ENCODE peak calls at places on chromosomes 1 and 21, in ten cellular contexts. One of them, this sample, is unnamed.

GRCh38 chr1:28443550-28443949 is 62.3 kb upstream of the RCC1 start:
- DNase-seq in body of pancreas: no peak
- DNase-seq in prostate gland: no peak
- DNase-seq in lower lobe of right lung: no peak
- DNase-seq in psoas muscle: no peak
- DNase-seq in stomach: no peak
- DNase-seq in aorta: no peak
- DNase-seq in colonic mucosa: no peak
- DNase-seq in AG04450: no peak
- DNase-seq in heart right ventricle: no peak
- DNase-seq in this sample: no peak

GRCh38 chr1:64691631-64692030 is 53.2 kb upstream of the RAVER2 start:
- DNase-seq in body of pancreas: no peak
- DNase-seq in prostate gland: no peak
- DNase-seq in lower lobe of right lung: no peak
- DNase-seq in psoas muscle: no peak
- DNase-seq in stomach: no peak
- DNase-seq in aorta: no peak
- DNase-seq in colonic mucosa: no peak
- DNase-seq in AG04450: no peak
- DNase-seq in heart right ventricle: no peak
- DNase-seq in this sample: no peak

GRCh38 chr1:153945795-153946621 is 510 bp downstream of the DENND4B start:
- DNase-seq in body of pancreas: peak; percentile 72
- DNase-seq in prostate gland: peak; percentile 61
- DNase-seq in lower lobe of right lung: peak; percentile 95
- DNase-seq in psoas muscle: peak; percentile 90
- DNase-seq in stomach: peak; percentile 86
- DNase-seq in aorta: peak; percentile 96
- DNase-seq in colonic mucosa: peak; percentile 85
- DNase-seq in AG04450: no peak
- DNase-seq in heart right ventricle: peak; percentile 91
- DNase-seq in this sample: peak; percentile 84

GRCh38 chr1:35855016-35855700 is 27.9 kb upstream of the AGO1 start:
- DNase-seq in body of pancreas: no peak
- DNase-seq in prostate gland: peak; percentile 74
- DNase-seq in lower lobe of right lung: no peak
- DNase-seq in psoas muscle: no peak
- DNase-seq in stomach: no peak
- DNase-seq in aorta: no peak
- DNase-seq in colonic mucosa: peak; percentile 27
- DNase-seq in AG04450: no peak
- DNase-seq in heart right ventricle: no peak
- DNase-seq in this sample: no peak

GRCh38 chr21:31397515-31397926 is 53.5 kb upstream of the TIAM1 start:
- DNase-seq in body of pancreas: no peak
- DNase-seq in prostate gland: no peak
- DNase-seq in lower lobe of right lung: no peak
- DNase-seq in psoas muscle: no peak
- DNase-seq in stomach: no peak
- DNase-seq in aorta: no peak
- DNase-seq in colonic mucosa: peak; percentile 21
- DNase-seq in AG04450: no peak
- DNase-seq in heart right ventricle: no peak
- DNase-seq in this sample: peak; percentile 2

GRCh38 chr1:16073490-16074104 is at the start of gene FAM131C:
- DNase-seq in body of pancreas: peak; percentile 45
- DNase-seq in prostate gland: no peak
- DNase-seq in lower lobe of right lung: no peak
- DNase-seq in psoas muscle: no peak
- DNase-seq in stomach: peak; percentile 52
- DNase-seq in aorta: no peak
- DNase-seq in colonic mucosa: peak; percentile 28
- DNase-seq in AG04450: no peak
- DNase-seq in heart right ventricle: no peak
- DNase-seq in this sample: peak; percentile 29

GRCh38 chr1:31957701-31958674 is 19.8 kb upstream of the PTP4A2 start:
- DNase-seq in body of pancreas: no peak
- DNase-seq in prostate gland: no peak
- DNase-seq in lower lobe of right lung: no peak
- DNase-seq in psoas muscle: no peak
- DNase-seq in stomach: no peak
- DNase-seq in aorta: no peak
- DNase-seq in colonic mucosa: no peak
- DNase-seq in AG04450: no peak
- DNase-seq in heart right ventricle: no peak
- DNase-seq in this sample: no peak

GRCh38 chr1:74629283-74629682 is 44.3 kb downstream of the ERICH3 start:
- DNase-seq in body of pancreas: no peak
- DNase-seq in prostate gland: no peak
- DNase-seq in lower lobe of right lung: no peak
- DNase-seq in psoas muscle: no peak
- DNase-seq in stomach: no peak
- DNase-seq in aorta: no peak
- DNase-seq in colonic mucosa: no peak
- DNase-seq in AG04450: no peak
- DNase-seq in heart right ventricle: no peak
- DNase-seq in this sample: no peak

GRCh38 chr1:165877940-165878556 is 50.6 kb downstream of the UCK2 start:
- DNase-seq in body of pancreas: no peak
- DNase-seq in prostate gland: no peak
- DNase-seq in lower lobe of right lung: no peak
- DNase-seq in psoas muscle: no peak
- DNase-seq in stomach: no peak
- DNase-seq in aorta: no peak
- DNase-seq in colonic mucosa: no peak
- DNase-seq in AG04450: no peak
- DNase-seq in heart right ventricle: no peak
- DNase-seq in this sample: no peak

GRCh38 chr1:3736708-3737107 is 15.5 kb upstream of the CCDC27 start:
- DNase-seq in body of pancreas: no peak
- DNase-seq in prostate gland: no peak
- DNase-seq in lower lobe of right lung: no peak
- DNase-seq in psoas muscle: no peak
- DNase-seq in stomach: no peak
- DNase-seq in aorta: no peak
- DNase-seq in colonic mucosa: no peak
- DNase-seq in AG04450: no peak
- DNase-seq in heart right ventricle: no peak
- DNase-seq in this sample: no peak

GRCh38 chr1:87578464-87578863 is 249.8 kb downstream of the LMO4 start:
- DNase-seq in body of pancreas: no peak
- DNase-seq in prostate gland: no peak
- DNase-seq in lower lobe of right lung: no peak
- DNase-seq in psoas muscle: no peak
- DNase-seq in stomach: no peak
- DNase-seq in aorta: no peak
- DNase-seq in colonic mucosa: no peak
- DNase-seq in AG04450: no peak
- DNase-seq in heart right ventricle: no peak
- DNase-seq in this sample: no peak

GRCh38 chr1:222792744-222793143 is 22.1 kb upstream of the DISP1 start:
- DNase-seq in body of pancreas: no peak
- DNase-seq in prostate gland: no peak
- DNase-seq in lower lobe of right lung: no peak
- DNase-seq in psoas muscle: no peak
- DNase-seq in stomach: no peak
- DNase-seq in aorta: no peak
- DNase-seq in colonic mucosa: no peak
- DNase-seq in AG04450: no peak
- DNase-seq in heart right ventricle: no peak
- DNase-seq in this sample: no peak

GRCh38 chr1:203534526-203534925 is 40.6 kb downstream of the OPTC start:
- DNase-seq in body of pancreas: peak; percentile 45
- DNase-seq in prostate gland: peak; percentile 14
- DNase-seq in lower lobe of right lung: no peak
- DNase-seq in psoas muscle: peak; percentile 79
- DNase-seq in stomach: no peak
- DNase-seq in aorta: peak; percentile 87
- DNase-seq in colonic mucosa: no peak
- DNase-seq in AG04450: peak; percentile 63
- DNase-seq in heart right ventricle: no peak
- DNase-seq in this sample: no peak

GRCh38 chr1:70042090-70042716 is 163.2 kb downstream of the LRRC40 start:
- DNase-seq in body of pancreas: no peak
- DNase-seq in prostate gland: no peak
- DNase-seq in lower lobe of right lung: no peak
- DNase-seq in psoas muscle: no peak
- DNase-seq in stomach: no peak
- DNase-seq in aorta: no peak
- DNase-seq in colonic mucosa: no peak
- DNase-seq in AG04450: no peak
- DNase-seq in heart right ventricle: no peak
- DNase-seq in this sample: no peak

DNA sequence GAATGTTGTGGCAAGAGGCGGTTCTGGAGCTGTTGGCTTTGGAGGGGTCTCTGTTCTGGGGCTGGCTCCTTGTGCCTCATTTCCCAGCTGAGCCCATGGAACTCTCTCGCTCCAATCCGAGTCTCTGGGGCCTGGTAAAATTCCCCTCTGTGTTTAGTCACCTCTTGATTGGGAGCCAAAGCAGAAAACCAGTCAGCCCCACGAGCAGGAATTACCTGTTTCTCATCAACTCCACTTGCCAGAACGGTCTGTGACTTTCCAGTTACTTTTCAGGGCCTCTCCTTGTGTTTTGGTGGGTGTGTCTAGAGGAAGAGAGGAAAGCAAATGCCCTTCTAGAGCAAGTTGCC is 10.8 kb upstream of the S100A11 start:
- DNase-seq in body of pancreas: peak; percentile 79
- DNase-seq in prostate gland: peak; percentile 93
- DNase-seq in lower lobe of right lung: no peak
- DNase-seq in psoas muscle: peak; percentile 24
- DNase-seq in stomach: peak; percentile 77
- DNase-seq in aorta: peak; percentile 62
- DNase-seq in colonic mucosa: no peak
- DNase-seq in AG04450: no peak
- DNase-seq in heart right ventricle: no peak
- DNase-seq in this sample: no peak
- H3K4me3 ChIP-seq in body of pancreas: no peak overlapping the region
- H3K4me3 ChIP-seq in prostate gland: no peak overlapping the region
- H3K4me3 ChIP-seq in lower lobe of right lung: peak overlapping the region; percentile 33
- H3K4me3 ChIP-seq in psoas muscle: peak overlapping the region; percentile 10
- H3K4me3 ChIP-seq in stomach: peak overlapping the region; percentile 27
- H3K4me3 ChIP-seq in aorta: no peak overlapping the region
- H3K4me3 ChIP-seq in colonic mucosa: peak overlapping the region; percentile 6
- H3K4me3 ChIP-seq in AG04450: peak overlapping the region; percentile 50
- H3K4me3 ChIP-seq in heart right ventricle: no peak overlapping the region
- H3K4me3 ChIP-seq in this sample: peak overlapping the region; percentile 16

GRCh38 chr1:208412994-208413393 is 168.8 kb upstream of the PLXNA2 start:
- DNase-seq in body of pancreas: no peak
- DNase-seq in prostate gland: no peak
- DNase-seq in lower lobe of right lung: no peak
- DNase-seq in psoas muscle: no peak
- DNase-seq in stomach: no peak
- DNase-seq in aorta: no peak
- DNase-seq in colonic mucosa: no peak
- DNase-seq in AG04450: no peak
- DNase-seq in heart right ventricle: no peak
- DNase-seq in this sample: no peak
- H3K9me3 ChIP-seq in body of pancreas: no peaks in the 10 kb centered on the region
- H3K9me3 ChIP-seq in prostate gland: no peaks in the 10 kb centered on the region
- H3K9me3 ChIP-seq in lower lobe of right lung: no peaks in the 10 kb centered on the region
- H3K9me3 ChIP-seq in psoas muscle: no peaks in the 10 kb centered on the region
- H3K9me3 ChIP-seq in stomach: no peaks in the 10 kb centered on the region
- H3K9me3 ChIP-seq in aorta: peaks cover 2% of the 10 kb centered on the region
- H3K9me3 ChIP-seq in colonic mucosa: no peaks in the 10 kb centered on the region
- H3K9me3 ChIP-seq in AG04450: no peaks in the 10 kb centered on the region
- H3K9me3 ChIP-seq in heart right ventricle: no peaks in the 10 kb centered on the region
- H3K9me3 ChIP-seq in this sample: no peaks in the 10 kb centered on the region

GRCh38 chr1:201900476-201900875 is 11.8 kb downstream of the SHISA4 start:
- DNase-seq in body of pancreas: no peak
- DNase-seq in prostate gland: no peak
- DNase-seq in lower lobe of right lung: no peak
- DNase-seq in psoas muscle: no peak
- DNase-seq in stomach: no peak
- DNase-seq in aorta: peak; percentile 69
- DNase-seq in colonic mucosa: no peak
- DNase-seq in AG04450: no peak
- DNase-seq in heart right ventricle: no peak
- DNase-seq in this sample: no peak

GRCh38 chr1:201896951-201897391 is 8.3 kb downstream of the SHISA4 start:
- DNase-seq in body of pancreas: no peak
- DNase-seq in prostate gland: no peak
- DNase-seq in lower lobe of right lung: no peak
- DNase-seq in psoas muscle: no peak
- DNase-seq in stomach: no peak
- DNase-seq in aorta: peak; percentile 88
- DNase-seq in colonic mucosa: no peak
- DNase-seq in AG04450: no peak
- DNase-seq in heart right ventricle: no peak
- DNase-seq in this sample: no peak

GRCh38 chr1:201899683-201900429 is 11.2 kb downstream of the SHISA4 start:
- DNase-seq in body of pancreas: no peak
- DNase-seq in prostate gland: no peak
- DNase-seq in lower lobe of right lung: no peak
- DNase-seq in psoas muscle: no peak
- DNase-seq in stomach: no peak
- DNase-seq in aorta: no peak
- DNase-seq in colonic mucosa: no peak
- DNase-seq in AG04450: no peak
- DNase-seq in heart right ventricle: no peak
- DNase-seq in this sample: no peak

GRCh38 chr1:201898240-201898894 is 9.7 kb downstream of the SHISA4 start:
- DNase-seq in body of pancreas: no peak
- DNase-seq in prostate gland: no peak
- DNase-seq in lower lobe of right lung: no peak
- DNase-seq in psoas muscle: no peak
- DNase-seq in stomach: no peak
- DNase-seq in aorta: no peak
- DNase-seq in colonic mucosa: no peak
- DNase-seq in AG04450: no peak
- DNase-seq in heart right ventricle: no peak
- DNase-seq in this sample: no peak

DNA sequence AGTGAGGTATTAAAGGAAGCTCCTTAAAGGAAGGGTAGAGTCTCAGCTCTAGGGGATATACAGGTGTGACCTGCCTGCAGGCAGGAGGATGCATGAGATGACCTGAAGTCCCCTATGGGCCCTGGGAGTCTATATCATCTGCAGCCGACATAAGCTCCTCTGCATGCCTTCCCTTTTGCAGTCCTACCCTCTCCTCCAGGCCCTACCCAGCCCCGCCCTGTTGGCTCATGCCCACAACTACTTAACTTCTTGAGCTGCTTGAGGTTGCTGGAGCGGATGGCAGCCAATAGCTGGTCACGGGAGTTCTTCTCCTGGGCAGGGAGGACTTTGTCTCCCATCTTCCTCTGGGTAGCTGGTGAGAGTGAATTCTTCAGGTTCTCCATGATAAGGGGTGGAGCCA is 10.3 kb downstream of the SHISA4 start:
- DNase-seq in body of pancreas: no peak
- DNase-seq in prostate gland: no peak
- DNase-seq in lower lobe of right lung: peak; percentile 70
- DNase-seq in psoas muscle: no peak
- DNase-seq in stomach: no peak
- DNase-seq in aorta: no peak
- DNase-seq in colonic mucosa: no peak
- DNase-seq in AG04450: no peak
- DNase-seq in heart right ventricle: no peak
- DNase-seq in this sample: no peak
- H3K27ac ChIP-seq in body of pancreas: no peak overlapping the region
- H3K27ac ChIP-seq in prostate gland: peak overlapping the region; percentile 4
- H3K27ac ChIP-seq in lower lobe of right lung: no peak overlapping the region
- H3K27ac ChIP-seq in psoas muscle: peak overlapping the region; percentile 21
- H3K27ac ChIP-seq in stomach: peak overlapping the region; percentile 69
- H3K27ac ChIP-seq in aorta: peak overlapping the region; percentile 55
- H3K27ac ChIP-seq in colonic mucosa: no peak overlapping the region
- H3K27ac ChIP-seq in AG04450: no peak overlapping the region
- H3K27ac ChIP-seq in heart right ventricle: no peak overlapping the region
- H3K27ac ChIP-seq in this sample: no peak overlapping the region

GRCh38 chr1:24022611-24023359 is 42.7 kb upstream of the SRSF10 start:
- DNase-seq in body of pancreas: no peak
- DNase-seq in prostate gland: no peak
- DNase-seq in lower lobe of right lung: no peak
- DNase-seq in psoas muscle: peak; percentile 24
- DNase-seq in stomach: no peak
- DNase-seq in aorta: peak; percentile 54
- DNase-seq in colonic mucosa: peak; percentile 58
- DNase-seq in AG04450: no peak
- DNase-seq in heart right ventricle: no peak
- DNase-seq in this sample: peak; percentile 81
- H3K4me3 ChIP-seq in body of pancreas: no peak overlapping the region
- H3K4me3 ChIP-seq in prostate gland: no peak overlapping the region
- H3K4me3 ChIP-seq in lower lobe of right lung: no peak overlapping the region
- H3K4me3 ChIP-seq in psoas muscle: no peak overlapping the region
- H3K4me3 ChIP-seq in stomach: no peak overlapping the region
- H3K4me3 ChIP-seq in aorta: no peak overlapping the region
- H3K4me3 ChIP-seq in colonic mucosa: no peak overlapping the region
- H3K4me3 ChIP-seq in AG04450: no peak overlapping the region
- H3K4me3 ChIP-seq in heart right ventricle: no peak overlapping the region
- H3K4me3 ChIP-seq in this sample: no peak overlapping the region